ENCODE peak calls at places on chromosomes 12 and 14, in ten cellular contexts. S is astrocyte of the hippocampus; F is CD8-positive, alpha-beta T cell; G is colonic mucosa; I is amniotic stem cell; W is hypothalamus; L is stimulated activated CD4-positive, alpha-beta T cell treated with anti-CD3 and anti-CD28 coated beads, TNF-alpha, amount 100 ng/mL, for 1 hour; E is nucleus accumbens; Z is brain microvascular endothelial cell; N is cardiac muscle cell. Y is an unnamed sample.

GRCh38 chr14:69363055-69363454 is 35.0 kb downstream of the ERH start:
- DNase-seq in N (peak), L (no peak), F (no peak), I (no peak), Z (peak), S (peak), W (peak), E (peak), G (no peak), Y (no peak)

GRCh38 chr12:53061404-53062010 is 11.6 kb downstream of the TNS2 start:
- DNase-seq in L (no peak), F (no peak), G (peak), W (no peak), N (peak), Z (no peak), E (no peak), I (no peak), S (peak), Y (no peak)

GRCh38 chr12:132483612-132484011 is 6.3 kb upstream of the FBRSL1 start:
- DNase-seq in E (no peak), S (no peak), F (no peak), I (no peak), L (no peak), Z (no peak), N (no peak), G (no peak), W (no peak), Y (no peak)

GRCh38 chr12:105444050-105444808 is 113.7 kb downstream of the C12orf75 start:
- DNase-seq in E (no peak), G (peak), I (no peak), Z (peak), L (no peak), S (peak), F (no peak), W (no peak), N (peak), Y (no peak)

GRCh38 chr14:36524874-36525745 is 5.1 kb upstream of the NKX2-1 start:
- DNase-seq in G (peak), F (no peak), W (no peak), E (no peak), L (no peak), S (peak), I (no peak), N (peak), Z (no peak), Y (peak)

GRCh38 chr14:70073924-70074566 is 114.7 kb downstream of the SLC8A3 start:
- DNase-seq in S (peak), E (no peak), F (peak), G (peak), L (peak), Z (peak), N (peak), I (no peak), W (no peak), Y (peak)

GRCh38 chr12:1456885-1457284 is 137.5 kb downstream of the FBXL14 start:
- DNase-seq in L (no peak), S (no peak), G (no peak), E (no peak), F (no peak), I (no peak), W (no peak), N (no peak), Z (no peak), Y (no peak)

GRCh38 chr14:36229262-36229661 is 52.7 kb upstream of the PTCSC3 start:
- DNase-seq in G (no peak), L (no peak), I (no peak), E (no peak), F (no peak), Z (no peak), N (no peak), W (no peak), S (no peak), Y (no peak)

GRCh38 chr12:109525279-109525585 is 47.8 kb downstream of the UBE3B start:
- DNase-seq in F (no peak), N (no peak), E (no peak), W (no peak), I (no peak), S (no peak), Z (no peak), G (no peak), L (no peak), Y (no peak)

GRCh38 chr12:7750350-7750749 is 3.2 kb upstream of the CLEC4C start:
- DNase-seq in G (no peak), W (no peak), E (no peak), F (no peak), N (no peak), S (no peak), Z (no peak), I (no peak), L (no peak), Y (no peak)

GRCh38 chr14:44108601-44109000 is 398.5 kb downstream of the FSCB start:
- DNase-seq in Z (no peak), W (no peak), E (no peak), L (no peak), S (no peak), F (no peak), I (no peak), N (no peak), G (no peak), Y (no peak)

GRCh38 chr12:126358806-126359205 is 1293.6 kb downstream of the AACS start:
- DNase-seq in F (no peak), G (no peak), L (no peak), E (no peak), W (no peak), S (no peak), Z (no peak), I (no peak), N (no peak), Y (no peak)

GRCh38 chr14:99274346-99275221 is 2.6 kb upstream of the BCL11B start:
- DNase-seq in G (peak), L (no peak), W (no peak), F (no peak), S (peak), E (no peak), Z (peak), I (peak), N (peak), Y (no peak)

GRCh38 chr12:106274575-106275081 is 26.8 kb upstream of the CKAP4 start:
- DNase-seq in S (no peak), L (no peak), F (no peak), N (peak), G (no peak), I (no peak), E (no peak), W (no peak), Z (no peak), Y (no peak)

GRCh38 chr14:104435147-104436046 is 144.2 kb upstream of the C14orf180 start:
- DNase-seq in Z (no peak), E (no peak), W (no peak), S (no peak), G (no peak), I (no peak), L (no peak), F (no peak), N (no peak), Y (no peak)

GRCh38 chr14:49853572-49854375 is 1.2 kb upstream of the NEMF start:
- DNase-seq in Z (peak), E (peak), G (peak), I (peak), N (peak), F (peak), S (peak), W (peak), L (peak), Y (no peak)

GRCh38 chr12:109736552-109737108 is 23.0 kb downstream of the FAM222A start:
- DNase-seq in E (no peak), F (no peak), S (peak), L (no peak), N (peak), W (no peak), G (no peak), I (no peak), Z (peak), Y (no peak)

GRCh38 chr14:54189358-54190354 is 207.2 kb upstream of the CDKN3 start:
- DNase-seq in W (no peak), N (peak), S (peak), F (no peak), Z (peak), I (no peak), E (no peak), G (no peak), L (no peak), Y (no peak)

GRCh38 chr14:67526676-67527459 is 6.2 kb upstream of the PLEKHH1 start:
- DNase-seq in W (peak), I (no peak), Z (peak), G (peak), N (peak), F (peak), S (peak), E (peak), L (no peak), Y (no peak)

GRCh38 chr14:84544486-84544885 is 985.5 kb upstream of the FLRT2 start:
- DNase-seq in E (no peak), N (no peak), S (no peak), F (no peak), G (no peak), W (no peak), L (no peak), I (no peak), Z (no peak), Y (peak)

GRCh38 chr12:77493311-77493710 is 337.4 kb upstream of the NAV3 start:
- DNase-seq in W (no peak), L (no peak), S (no peak), N (no peak), E (no peak), Z (no peak), F (no peak), G (no peak), I (no peak), Y (no peak)

GRCh38 chr14:101812071-101812470 is 50.6 kb downstream of the PPP2R5C start:
- DNase-seq in I (no peak), W (no peak), F (no peak), G (no peak), E (no peak), N (no peak), Z (no peak), L (no peak), S (no peak), Y (no peak)

Y was measured in NCI-H1048.